ENCODE peak calls at places on chromosomes 4 and X, in nine cellular contexts. T, L, W, G, O, F, N, B and H are unnamed samples.

GRCh38 chr4:184193556-184194525 is 23.8 kb downstream of the ENPP6 start:
- DNase-seq in T (no peak), L (no peak), W (no peak), G (no peak), O (no peak), F (no peak), N (no peak), B (no peak), H (no peak)

GRCh38 chr4:2280531-2281300 is 18.8 kb upstream of the MXD4 start:
- DNase-seq in T (no peak), L (peak), W (no peak), G (no peak), O (no peak), F (no peak), N (no peak), B (no peak), H (no peak)

GRCh38 chrX:145405012-145405411 is 157.7 kb downstream of the SPANXN1 start:
- DNase-seq in T (peak), L (no peak), W (no peak), G (peak), O (peak), F (no peak), N (no peak), B (peak), H (peak)

GRCh38 chr4:98802673-98803286 is 126.2 kb downstream of the EIF4E start:
- DNase-seq in T (no peak), L (no peak), W (no peak), G (no peak), O (no peak), F (no peak), N (no peak), B (no peak), H (no peak)

GRCh38 chrX:38859602-38860001 is 58.3 kb downstream of the MID1IP1 start:
- DNase-seq in T (no peak), L (no peak), W (no peak), G (peak), O (peak), F (no peak), N (peak), B (no peak), H (no peak)

GRCh38 chr4:92387459-92388069 is 83.8 kb downstream of the GRID2 start:
- DNase-seq in T (peak), L (no peak), W (no peak), G (peak), O (peak), F (no peak), N (peak), B (peak), H (peak)

GRCh38 chr4:53734584-53735363 is 143.5 kb upstream of the LNX1 start:
- DNase-seq in T (no peak), L (no peak), W (no peak), G (no peak), O (peak), F (peak), N (peak), B (no peak), H (peak)

GRCh38 chrX:23365541-23365940 is 30.9 kb downstream of the PTCHD1 start:
- DNase-seq in T (peak), L (no peak), W (no peak), G (no peak), O (no peak), F (no peak), N (no peak), B (no peak), H (peak)

GRCh38 chr4:3690576-3691152 is 75.5 kb upstream of the ADRA2C start:
- DNase-seq in T (no peak), L (peak), W (no peak), G (no peak), O (no peak), F (no peak), N (no peak), B (no peak), H (no peak)

GRCh38 chr4:138727704-138728103 is 287.9 kb upstream of the NOCT start:
- DNase-seq in T (peak), L (no peak), W (no peak), G (no peak), O (no peak), F (no peak), N (peak), B (no peak), H (peak)

GRCh38 chr4:151928112-151928511 is 167.3 kb upstream of the GATB start:
- DNase-seq in T (no peak), L (no peak), W (no peak), G (no peak), O (no peak), F (no peak), N (no peak), B (no peak), H (no peak)

GRCh38 chr4:150336676-150337412 is 245.1 kb upstream of the MAB21L2 start:
- DNase-seq in T (no peak), L (no peak), W (peak), G (no peak), O (no peak), F (no peak), N (no peak), B (no peak), H (no peak)

GRCh38 chr4:88240297-88240714 is 44.1 kb downstream of the PPM1K start:
- DNase-seq in T (no peak), L (peak), W (no peak), G (no peak), O (no peak), F (no peak), N (no peak), B (no peak), H (no peak)

GRCh38 chrX:152637649-152638442 is at the start of gene GABRQ:
- DNase-seq in T (peak), L (no peak), W (peak), G (peak), O (peak), F (no peak), N (no peak), B (peak), H (no peak)

GRCh38 chr4:39516407-39516966 is 10.8 kb downstream of the UGDH start:
- DNase-seq in T (no peak), L (no peak), W (no peak), G (no peak), O (no peak), F (no peak), N (no peak), B (no peak), H (no peak)

GRCh38 chr4:185352741-185353140 is 43.0 kb downstream of the LRP2BP start:
- DNase-seq in T (no peak), L (no peak), W (no peak), G (no peak), O (no peak), F (no peak), N (no peak), B (no peak), H (no peak)

GRCh38 chr4:9923195-9923812 is 98.0 kb downstream of the SLC2A9 start:
- DNase-seq in T (no peak), L (no peak), W (no peak), G (no peak), O (no peak), F (no peak), N (no peak), B (no peak), H (no peak)

GRCh38 chr4:166981847-166982246 is 252.4 kb downstream of the SPOCK3 start:
- DNase-seq in T (peak), L (no peak), W (no peak), G (no peak), O (no peak), F (no peak), N (no peak), B (peak), H (no peak)

GRCh38 chrX:101999644-102000539 is 68.1 kb upstream of the ZMAT1 start:
- DNase-seq in T (no peak), L (no peak), W (peak), G (peak), O (no peak), F (no peak), N (no peak), B (no peak), H (peak)

GRCh38 chr4:18953613-18954012 is 932.1 kb upstream of the LCORL start:
- DNase-seq in T (no peak), L (no peak), W (no peak), G (no peak), O (no peak), F (no peak), N (no peak), B (no peak), H (no peak)

GRCh38 chrX:136387951-136388502 is 87.3 kb downstream of the ADGRG4 start:
- DNase-seq in T (no peak), L (no peak), W (no peak), G (no peak), O (no peak), F (no peak), N (no peak), B (no peak), H (no peak)

GRCh38 chrX:70030242-70030823 is 19.4 kb downstream of the AWAT2 start:
- DNase-seq in T (peak), L (no peak), W (peak), G (peak), O (peak), F (peak), N (peak), B (peak), H (peak)

GRCh38 chr4:33255094-33255493 is 2534.9 kb downstream of the PCDH7 start:
- DNase-seq in T (no peak), L (no peak), W (peak), G (no peak), O (no peak), F (no peak), N (no peak), B (no peak), H (no peak)

GRCh38 chr4:1459664-1460511 is 53.6 kb upstream of the NKX1-1 start:
- DNase-seq in T (no peak), L (no peak), W (no peak), G (no peak), O (peak), F (no peak), N (no peak), B (peak), H (no peak)

GRCh38 chrX:110204986-110205385 is 112.9 kb downstream of the AMMECR1 start:
- DNase-seq in T (no peak), L (no peak), W (no peak), G (peak), O (peak), F (no peak), N (peak), B (no peak), H (peak)

GRCh38 chrX:9204560-9204959 is 170.6 kb upstream of the FAM9B start:
- DNase-seq in T (no peak), L (no peak), W (no peak), G (no peak), O (no peak), F (no peak), N (no peak), B (no peak), H (peak)

GRCh38 chr4:92516450-92516849 is 212.7 kb downstream of the GRID2 start:
- DNase-seq in T (peak), L (no peak), W (no peak), G (no peak), O (no peak), F (no peak), N (no peak), B (no peak), H (no peak)

GRCh38 chrX:75522565-75523411 is at the start of gene ZDHHC15:
- DNase-seq in T (peak), L (peak), W (peak), G (peak), O (peak), F (no peak), N (no peak), B (peak), H (peak)

GRCh38 chr4:102614801-102615200 is 113.6 kb downstream of the NFKB1 start:
- DNase-seq in T (no peak), L (no peak), W (peak), G (no peak), O (no peak), F (no peak), N (no peak), B (no peak), H (no peak)

GRCh38 chr4:152974732-152975614 is 38.9 kb downstream of the FHDC1 start:
- DNase-seq in T (no peak), L (no peak), W (no peak), G (no peak), O (no peak), F (no peak), N (no peak), B (no peak), H (no peak)

GRCh38 chr4:159401791-159402380 is 299.0 kb downstream of the RAPGEF2 start:
- DNase-seq in T (no peak), L (no peak), W (peak), G (peak), O (peak), F (peak), N (peak), B (no peak), H (peak)

GRCh38 chr4:89365375-89366170 is 58.0 kb upstream of the GPRIN3 start:
- DNase-seq in T (no peak), L (no peak), W (no peak), G (no peak), O (no peak), F (no peak), N (peak), B (no peak), H (no peak)

GRCh38 chr4:3201718-3202702 is 46.9 kb upstream of the MSANTD1 start:
- DNase-seq in T (no peak), L (no peak), W (no peak), G (no peak), O (peak), F (no peak), N (no peak), B (no peak), H (peak)

GRCh38 chr4:68906238-68907137 is 45.1 kb downstream of the UGT2A3 start:
- DNase-seq in T (no peak), L (no peak), W (peak), G (no peak), O (peak), F (no peak), N (no peak), B (no peak), H (no peak)

GRCh38 chr4:77665381-77666069 is 59.9 kb downstream of the CXCL13 start:
- DNase-seq in T (no peak), L (no peak), W (no peak), G (no peak), O (no peak), F (no peak), N (no peak), B (no peak), H (no peak)